ENCODE peak calls at places on chromosomes 3 and 15, in six cellular contexts. H is thyroid gland, U is cardiac muscle cell, T is RWPE1, I is RWPE2, D is gastrocnemius medialis. S is an unnamed sample.

GRCh38 chr3:16741890-16742289 is 136.7 kb upstream of the DAZL start:
- DNase-seq in T (no peak), H (no peak), I (no peak), U (peak), D (peak), S (no peak)

GRCh38 chr3:71684752-71685151 is 40.5 kb downstream of the EIF4E3 start:
- DNase-seq in D (no peak), H (no peak), I (peak), U (peak), T (peak), S (peak)

GRCh38 chr3:190492966-190493365 is 20.9 kb upstream of the IL1RAP start:
- DNase-seq in I (no peak), H (no peak), D (no peak), T (no peak), U (no peak), S (no peak)

GRCh38 chr3:172343979-172344378 is 104.3 kb downstream of the GHSR start:
- DNase-seq in T (no peak), I (no peak), D (no peak), H (no peak), U (no peak), S (no peak)

GRCh38 chr15:100691321-100691720 is 88.9 kb downstream of the ASB7 start:
- DNase-seq in T (no peak), H (no peak), D (no peak), U (no peak), I (no peak), S (no peak)

GRCh38 chr15:58019503-58020376 is 45.8 kb downstream of the ALDH1A2 start:
- DNase-seq in D (no peak), I (no peak), U (peak), H (no peak), T (peak), S (no peak)

GRCh38 chr3:196620228-196620627 is 19.3 kb upstream of the NRROS start:
- DNase-seq in D (no peak), T (no peak), H (no peak), I (no peak), U (no peak), S (peak)

GRCh38 chr15:83682476-83683162 is 28.7 kb downstream of the ADAMTSL3 start:
- DNase-seq in D (no peak), H (no peak), T (no peak), I (no peak), U (no peak), S (no peak)

GRCh38 chr15:29139540-29140459 is 129.8 kb downstream of the NSMCE3 start:
- DNase-seq in D (no peak), U (peak), I (peak), T (peak), H (peak), S (peak)

GRCh38 chr3:89380006-89380405 is 272.6 kb downstream of the EPHA3 start:
- DNase-seq in H (no peak), U (peak), D (no peak), T (peak), I (no peak), S (no peak)

GRCh38 chr3:152126260-152126659 is 142.5 kb upstream of the MBNL1 start:
- DNase-seq in T (no peak), I (no peak), H (no peak), U (peak), D (no peak), S (no peak)

GRCh38 chr3:46979958-46980497 is 562 bp downstream of the NBEAL2 start:
- DNase-seq in I (no peak), H (peak), U (no peak), D (no peak), T (no peak), S (peak)

GRCh38 chr3:98817546-98817945 is 54.4 kb downstream of the ST3GAL6 start:
- DNase-seq in H (no peak), I (no peak), T (peak), D (no peak), U (peak), S (no peak)

GRCh38 chr3:137764563-137765309 is 621 bp downstream of the SOX14 start:
- DNase-seq in U (no peak), T (no peak), I (no peak), D (no peak), H (no peak), S (no peak)

GRCh38 chr3:170914690-170915089 is 6.3 kb upstream of the EIF5A2 start:
- DNase-seq in D (no peak), H (no peak), U (no peak), T (no peak), I (no peak), S (no peak)

GRCh38 chr15:70281811-70282307 is 184.1 kb upstream of the TLE3 start:
- DNase-seq in T (peak), H (no peak), I (no peak), U (peak), D (no peak), S (no peak)

GRCh38 chr3:13824521-13825316 is 55.2 kb downstream of the WNT7A start:
- DNase-seq in U (no peak), D (no peak), H (no peak), I (no peak), T (no peak), S (no peak)

GRCh38 chr15:65757256-65757655 is 34.8 kb downstream of the DENND4A start:
- DNase-seq in D (no peak), T (no peak), H (no peak), U (peak), I (no peak), S (no peak)

GRCh38 chr15:57323806-57324589 is 52.3 kb upstream of the CGNL1 start:
- DNase-seq in I (peak), D (no peak), T (peak), H (no peak), U (no peak), S (peak)

GRCh38 chr3:98893740-98894139 is 7.8 kb downstream of the DCBLD2 start:
- DNase-seq in I (no peak), U (no peak), T (no peak), H (no peak), D (no peak), S (no peak)

GRCh38 chr3:65871305-65872141 is 167.2 kb downstream of the MAGI1 start:
- DNase-seq in U (no peak), T (no peak), I (no peak), D (peak), H (peak), S (peak)

GRCh38 chr3:132220986-132221385 is 96.2 kb upstream of the ACP3 start:
- DNase-seq in U (no peak), T (no peak), I (no peak), H (peak), D (no peak), S (no peak)

GRCh38 chr15:29094711-29095110 is 174.9 kb downstream of the NSMCE3 start:
- DNase-seq in T (no peak), I (peak), U (no peak), H (no peak), D (no peak), S (no peak)

GRCh38 chr3:53102601-53103147 is 27.6 kb downstream of the RFT1 start:
- DNase-seq in H (no peak), U (no peak), D (no peak), I (no peak), T (no peak), S (no peak)

GRCh38 chr3:21049368-21050062 is 701.5 kb downstream of the ZNF385D start:
- DNase-seq in H (no peak), T (no peak), U (no peak), D (no peak), I (no peak), S (no peak)

GRCh38 chr15:100734606-100735005 is 132.2 kb downstream of the ASB7 start:
- DNase-seq in T (no peak), H (no peak), I (no peak), U (no peak), D (no peak), S (no peak)

GRCh38 chr3:73086071-73086494 is 24.6 kb downstream of the EBLN2 start:
- DNase-seq in H (peak), U (peak), T (peak), D (no peak), I (no peak), S (no peak)

GRCh38 chr3:62451211-62451892 is 78.0 kb upstream of the FEZF2 start:
- DNase-seq in T (no peak), I (no peak), H (no peak), U (no peak), D (no peak), S (no peak)

GRCh38 chr3:133944641-133945441 is 49.2 kb upstream of the RAB6B start:
- DNase-seq in D (no peak), H (no peak), U (peak), T (peak), I (peak), S (peak)

GRCh38 chr3:41176554-41176953 is 22.8 kb upstream of the CTNNB1 start:
- DNase-seq in D (no peak), H (no peak), I (no peak), T (no peak), U (no peak), S (no peak)

GRCh38 chr3:100993309-100993708 is at the start of gene ABI3BP:
- DNase-seq in U (peak), H (peak), I (peak), D (peak), T (peak), S (peak)

DNA sequence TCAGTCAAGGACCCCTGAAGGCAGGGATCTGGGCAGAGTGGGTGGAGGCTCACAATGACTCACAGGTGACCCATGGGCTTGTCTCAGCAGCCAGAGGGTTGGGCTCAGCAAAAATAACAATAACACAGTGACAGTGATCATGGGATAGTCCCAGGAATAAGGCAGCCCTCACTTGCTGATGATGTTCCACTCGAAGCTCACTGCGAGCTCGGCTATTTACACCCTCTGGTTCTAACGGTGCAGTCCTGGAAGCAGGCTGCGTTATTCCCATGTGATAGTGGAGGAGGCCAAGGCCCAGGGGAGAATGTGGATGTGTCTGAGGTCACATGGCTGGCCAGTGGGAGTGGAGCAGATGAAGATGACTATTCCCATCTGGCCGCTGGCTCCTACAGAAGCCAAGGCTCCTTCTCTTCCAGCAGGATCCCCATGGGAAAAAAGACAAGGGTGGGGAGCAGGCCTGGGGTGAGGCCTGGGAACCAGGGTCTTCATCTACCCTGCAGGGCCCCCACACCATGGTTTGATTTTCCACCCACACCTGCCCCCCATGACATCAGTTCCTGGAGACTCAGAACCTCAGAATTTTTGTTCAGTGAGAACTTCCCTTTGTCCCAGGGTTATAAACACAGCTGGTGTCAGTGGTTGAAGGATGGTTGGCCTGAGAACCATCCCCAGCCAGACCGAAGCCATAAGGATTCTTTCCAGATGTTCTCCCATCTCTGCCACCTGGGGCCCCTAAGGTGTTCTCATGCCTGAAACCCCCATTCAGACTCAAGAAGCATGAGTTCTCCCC is 16.4 kb downstream of the CCDC33 start:
- DNase-seq in D (peak), I (no peak), U (peak), H (no peak), T (no peak), S (no peak)
- H3K27ac ChIP-seq in D (peak), I (no peak), U (no peak), H (no peak), T (no peak), S (peak)

GRCh38 chr15:34721157-34721801 is 33.5 kb downstream of the GJD2 start:
- DNase-seq in T (no peak), H (no peak), D (no peak), I (no peak), U (no peak), S (no peak)

GRCh38 chr15:34721802-34722795 is 32.7 kb downstream of the GJD2 start:
- DNase-seq in D (peak), T (peak), H (peak), I (peak), U (peak), S (peak)

GRCh38 chr15:34725565-34725964 is 29.2 kb downstream of the GJD2 start:
- DNase-seq in I (no peak), D (peak), H (no peak), T (no peak), U (no peak), S (no peak)

GRCh38 chr15:34726407-34727100 is 28.2 kb downstream of the GJD2 start:
- DNase-seq in D (no peak), H (no peak), I (no peak), U (no peak), T (no peak), S (no peak)

DNA sequence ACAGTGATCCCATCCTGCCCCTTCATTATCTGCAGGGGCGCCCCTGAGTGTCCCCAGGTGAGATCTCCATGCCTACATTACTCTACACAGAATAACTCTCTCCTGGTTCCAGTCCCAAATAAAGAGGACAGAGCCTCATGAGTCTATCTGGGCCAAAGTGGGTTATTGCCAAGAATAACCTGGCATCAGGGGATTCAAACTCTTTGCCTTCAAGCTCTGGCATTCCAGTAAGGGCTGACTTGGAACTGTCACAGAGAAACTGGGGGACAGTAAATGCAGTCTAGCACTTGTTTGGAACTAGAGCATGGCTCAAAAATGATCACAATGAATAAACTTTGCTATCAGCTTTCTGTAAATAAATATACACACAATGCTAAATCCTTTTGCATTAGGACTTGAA is 30.3 kb downstream of the GJD2 start:
- DNase-seq in U (no peak), I (no peak), D (no peak), T (no peak), H (no peak), S (no peak)
- H3K27ac ChIP-seq in U (no peak), I (no peak), D (no peak), T (no peak), H (no peak), S (no peak)

GRCh38 chr15:89837830-89838178 is 23.2 kb upstream of the ANPEP start:
- DNase-seq in H (no peak), I (no peak), T (no peak), U (no peak), D (no peak), S (no peak)
- H3K27ac ChIP-seq in H (peak), I (peak), T (peak), U (peak), D (peak), S (no peak)

DNA sequence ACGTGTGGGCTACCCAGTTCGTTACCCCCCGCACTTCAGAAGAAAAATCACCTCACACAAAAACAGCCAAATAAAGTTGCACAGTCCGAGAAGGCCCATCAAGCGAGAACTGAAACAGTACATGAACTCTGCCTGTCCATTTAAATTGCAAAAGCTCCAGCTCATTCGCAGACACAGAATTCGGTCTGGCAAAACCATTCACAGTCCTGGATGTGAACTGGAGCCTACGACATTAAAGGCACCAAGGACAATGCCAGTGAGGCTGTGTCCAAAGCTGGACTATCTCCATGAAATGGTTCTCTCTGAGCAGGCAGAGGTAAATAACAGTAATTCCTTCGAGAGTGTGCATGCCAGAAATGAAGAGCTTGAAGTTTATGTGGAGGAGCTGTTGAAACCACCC is 261.3 kb upstream of the ICE2 start:
- DNase-seq in D (no peak), I (no peak), T (no peak), U (no peak), H (no peak), S (no peak)
- H3K27ac ChIP-seq in D (no peak), I (no peak), T (no peak), U (no peak), H (peak), S (no peak)

DNA sequence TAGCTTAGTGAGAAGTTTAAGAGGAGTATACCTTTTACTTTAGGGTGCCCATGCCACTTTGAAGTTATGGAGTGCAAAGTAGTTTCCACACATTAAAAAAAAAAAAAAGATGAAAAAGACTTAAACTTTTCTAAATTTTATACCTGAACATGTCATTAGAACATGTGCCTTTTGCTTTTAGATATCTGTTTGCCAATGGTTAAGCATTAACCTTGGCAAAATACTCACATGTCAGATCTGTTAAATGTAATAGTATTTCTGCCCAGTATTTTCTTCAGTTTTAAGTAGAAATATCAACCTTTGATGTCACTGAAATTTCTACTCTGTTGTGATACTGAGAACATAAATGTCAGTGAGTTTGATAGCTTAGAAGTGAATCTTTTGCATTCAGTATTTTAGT is 12.2 kb downstream of the ZFAND6 start:
- DNase-seq in I (no peak), U (no peak), T (no peak), H (no peak), D (no peak), S (no peak)
- H3K27ac ChIP-seq in I (peak), U (no peak), T (no peak), H (no peak), D (peak), S (no peak)

GRCh38 chr3:29516164-29516563 is 235.3 kb downstream of the RBMS3 start:
- DNase-seq in T (no peak), U (no peak), I (no peak), H (no peak), D (no peak), S (no peak)

GRCh38 chr3:29514170-29514569 is 233.3 kb downstream of the RBMS3 start:
- DNase-seq in D (no peak), T (no peak), H (no peak), U (peak), I (no peak), S (no peak)

GRCh38 chr3:29513236-29513635 is 232.4 kb downstream of the RBMS3 start:
- DNase-seq in D (no peak), U (peak), H (peak), I (no peak), T (no peak), S (peak)

GRCh38 chr3:29515451-29515850 is 234.6 kb downstream of the RBMS3 start:
- DNase-seq in D (no peak), H (no peak), T (peak), U (no peak), I (no peak), S (no peak)

DNA sequence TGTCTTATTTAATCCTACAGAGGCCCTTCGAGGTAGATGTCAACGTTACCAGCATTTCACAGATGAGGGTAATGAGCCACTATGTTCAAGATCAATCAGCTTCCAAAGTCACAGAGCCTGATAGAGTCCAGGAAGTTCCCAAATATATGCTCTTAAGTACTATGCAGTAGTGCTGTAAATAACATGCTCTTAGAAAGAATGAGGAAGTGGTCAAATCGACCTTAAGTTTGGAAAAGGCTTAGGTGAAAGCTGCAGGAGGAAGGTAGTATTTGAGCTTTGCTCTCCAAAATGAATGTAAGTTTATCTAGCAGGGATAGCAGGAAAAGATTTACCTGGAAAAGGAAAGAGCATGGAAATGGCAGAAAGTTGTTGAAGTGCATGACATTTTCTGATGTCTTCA is 234.0 kb downstream of the RBMS3 start:
- DNase-seq in I (no peak), H (no peak), T (no peak), U (no peak), D (no peak), S (no peak)
- H3K27ac ChIP-seq in I (peak), H (no peak), T (no peak), U (peak), D (peak), S (no peak)

GRCh38 chr15:84855032-84855645 is 29.3 kb upstream of the SLC28A1 start:
- DNase-seq in D (no peak), U (no peak), T (no peak), I (no peak), H (no peak), S (no peak)
- H3K27ac ChIP-seq in D (peak), U (peak), T (no peak), I (no peak), H (no peak), S (peak)

GRCh38 chr3:15645246-15645645 is 43.7 kb downstream of the BTD start:
- DNase-seq in U (no peak), T (no peak), D (no peak), I (no peak), H (no peak), S (no peak)
- H3K27ac ChIP-seq in U (no peak), T (peak), D (peak), I (peak), H (no peak), S (no peak)

DNA sequence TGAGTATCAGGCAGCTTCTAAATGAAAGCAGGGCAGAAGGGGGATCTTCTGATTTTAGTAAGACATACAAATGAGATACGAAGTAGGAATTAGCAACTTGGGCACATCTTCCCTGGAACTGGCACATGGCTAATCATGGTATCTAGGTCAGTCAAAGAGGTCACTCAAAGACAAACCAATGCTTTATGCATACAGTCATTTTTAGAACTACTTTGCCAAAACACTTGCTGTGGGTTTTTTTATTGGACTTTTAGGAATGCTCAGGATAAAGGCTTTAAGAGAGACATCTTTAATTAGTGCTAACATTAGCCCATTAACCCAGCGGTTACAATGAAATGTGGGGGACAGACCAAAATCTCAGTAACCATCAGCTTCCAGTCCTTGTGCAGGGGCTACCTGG is 51.7 kb downstream of the GPR176 start:
- DNase-seq in U (no peak), T (no peak), D (no peak), H (no peak), I (no peak), S (no peak)
- H3K27ac ChIP-seq in U (no peak), T (no peak), D (no peak), H (no peak), I (no peak), S (no peak)

GRCh38 chr15:96329403-96329981 is 1.0 kb upstream of the NR2F2 start:
- DNase-seq in T (no peak), I (no peak), D (no peak), U (no peak), H (no peak), S (peak)
- H3K27ac ChIP-seq in T (peak), I (peak), D (peak), U (no peak), H (peak), S (peak)